ENCODE peak calls at places on chromosomes 4 and X, in four cellular contexts. U is mucosa of descending colon; V is activated CD4-positive, alpha-beta T cell treated with anti-CD3 and anti-CD28 coated beads for 24 hours; L is SK-N-SH. O is an unnamed sample.
A peak's percentile ranks its signal among the peaks of the same experiment; 100 is the strongest.

GRCh38 chr4:86117781-86118302 is 242.0 kb downstream of the MAPK10 start:
- DNase-seq in U (no peak), V (no peak), L (peak; percentile 5), O (peak; percentile 65)

GRCh38 chr4:75637176-75637575 is 6.8 kb upstream of the CDKL2 start:
- DNase-seq in U (no peak), V (no peak), L (no peak), O (peak; percentile 43)

GRCh38 chr4:98653006-98653405 is 5.4 kb downstream of the TSPAN5 start:
- DNase-seq in U (no peak), V (no peak), L (no peak), O (peak; percentile 50)

GRCh38 chrX:8820910-8821527 is 19.8 kb upstream of the FAM9A start:
- DNase-seq in U (no peak), V (no peak), L (no peak), O (peak; percentile 16)

GRCh38 chr4:82381661-82382284 is 8.0 kb upstream of the HNRNPD start:
- DNase-seq in U (no peak), V (no peak), L (no peak), O (peak; percentile 12)

GRCh38 chrX:80022363-80023031 is 7.9 kb downstream of the TBX22 start:
- DNase-seq in U (no peak), V (no peak), L (peak; percentile 22), O (no peak)

GRCh38 chr4:57499786-57500185 is 389.6 kb upstream of the IGFBP7 start:
- DNase-seq in U (no peak), V (no peak), L (no peak), O (peak; percentile 46)

GRCh38 chrX:78595901-78596502 is 63.1 kb downstream of the RTL3 start:
- DNase-seq in U (peak; percentile 28), V (no peak), L (no peak), O (peak; percentile 26)

GRCh38 chrX:12080265-12080664 is 58.0 kb upstream of the FRMPD4 start:
- DNase-seq in U (peak; percentile 2), V (no peak), L (peak; percentile 18), O (peak; percentile 52)

GRCh38 chrX:69396916-69397315 is 107.2 kb upstream of the NALF2 start:
- DNase-seq in U (no peak), V (no peak), L (no peak), O (no peak)

GRCh38 chrX:84168095-84168494 is 19.9 kb downstream of the RPS6KA6 start:
- DNase-seq in U (no peak), V (no peak), L (no peak), O (no peak)

GRCh38 chrX:85108165-85108564 is 104.5 kb downstream of the APOOL start:
- DNase-seq in U (no peak), V (no peak), L (no peak), O (no peak)